ENCODE peak calls at places on chromosomes 1 and 21, in six cellular contexts. O is stromal cell of bone marrow; B is astrocyte; J is NCI-H2029 treated with DMSO at 0.1 percent for 48 hours; V is stimulated activated CD4-positive, alpha-beta T cell treated with anti-CD3 and anti-CD28 coated beads, Interleukin-1b, Interleukin-23, amount 100 ng/mL, for 1 hour; S is activated T-helper 1 cell treated with Interleukin-2 at 50 U/mL for 16 hours. T is an unnamed sample.

GRCh38 chr1:2920421-2921015 is 100.7 kb upstream of the ACTRT2 start:
- DNase-seq in O (no peak), B (no peak), J (no peak), V (no peak), S (no peak), T (no peak)

GRCh38 chr21:25626752-25627151 is 12.3 kb upstream of the JAM2 start:
- DNase-seq in O (no peak), B (no peak), J (no peak), V (no peak), S (no peak), T (peak)

GRCh38 chr1:173868266-173869107 is at the start of gene ZBTB37:
- DNase-seq in O (no peak), B (peak), J (peak), V (peak), S (peak), T (peak)

GRCh38 chr1:212671342-212672031 is 28.2 kb downstream of the BATF3 start:
- DNase-seq in O (no peak), B (peak), J (peak), V (no peak), S (no peak), T (peak)

GRCh38 chr1:59110287-59110686 is 186.6 kb upstream of the FGGY start:
- DNase-seq in O (no peak), B (no peak), J (no peak), V (no peak), S (no peak), T (no peak)

GRCh38 chr1:29236993-29237905 is 927 bp downstream of the PTPRU start:
- DNase-seq in O (no peak), B (peak), J (no peak), V (no peak), S (no peak), T (peak)

GRCh38 chr1:209202826-209203439 is 380.6 kb upstream of the CAMK1G start:
- DNase-seq in O (peak), B (peak), J (no peak), V (no peak), S (no peak), T (peak)

GRCh38 chr1:201365251-201365650 is 12.2 kb downstream of the TNNT2 start:
- DNase-seq in O (no peak), B (no peak), J (no peak), V (no peak), S (no peak), T (no peak)

GRCh38 chr1:67094191-67094590 is 40.2 kb upstream of the SLC35D1 start:
- DNase-seq in O (no peak), B (no peak), J (no peak), V (no peak), S (no peak), T (no peak)

GRCh38 chr1:2240251-2241156 is 12.4 kb downstream of the SKI start:
- DNase-seq in O (no peak), B (peak), J (no peak), V (no peak), S (no peak), T (peak)

GRCh38 chr21:27077501-27077900 is 110.6 kb upstream of the ADAMTS5 start:
- DNase-seq in O (no peak), B (no peak), J (no peak), V (no peak), S (no peak), T (peak)

GRCh38 chr1:248804771-248805681 is 20.7 kb downstream of the SH3BP5L start:
- DNase-seq in O (no peak), B (no peak), J (no peak), V (no peak), S (no peak), T (no peak)

GRCh38 chr21:45409466-45410150 is 4.6 kb downstream of the COL18A1 start:
- DNase-seq in O (no peak), B (no peak), J (no peak), V (no peak), S (no peak), T (peak)

T was measured in amniotic epithelial cell.